ENCODE peak calls at places on chromosomes 4 and X, in ten cellular contexts. P is COLO829, Y is NAMALWA, B is NCI-H510A, T is fibroblast of the aortic adventitia, Q is left ventricle myocardium inferior, R is foreskin fibroblast, D is left cardiac atrium, M is putamen, H is MV-4-11. O is an unnamed sample.

GRCh38 chr4:48247142-48247877 is 22.3 kb downstream of the TEC start:
- DNase-seq in P (no peak), Y (no peak), B (no peak), T (peak), Q (no peak), R (no peak), D (no peak), M (no peak), H (peak), O (peak)

GRCh38 chr4:127251423-127251822 is 381.3 kb upstream of the INTU start:
- DNase-seq in P (peak), Y (no peak), B (no peak), T (peak), Q (no peak), R (peak), D (no peak), M (no peak), H (peak), O (no peak)

GRCh38 chrX:12790878-12791252 is 347 bp upstream of the PRPS2 start:
- DNase-seq in P (no peak), Y (no peak), B (peak), T (no peak), Q (no peak), R (no peak), D (no peak), M (no peak), H (no peak), O (no peak)

GRCh38 chr4:141890279-141890678 is 253.9 kb downstream of the IL15 start:
- DNase-seq in P (peak), Y (no peak), B (no peak), T (peak), Q (no peak), R (no peak), D (no peak), M (no peak), H (no peak), O (no peak)

GRCh38 chr4:141376769-141377168 is 156.1 kb downstream of the ZNF330 start:
- DNase-seq in P (no peak), Y (no peak), B (no peak), T (no peak), Q (no peak), R (no peak), D (no peak), M (no peak), H (no peak), O (no peak)

GRCh38 chrX:24444645-24445044 is 20.4 kb upstream of the PDK3 start:
- DNase-seq in P (no peak), Y (no peak), B (no peak), T (no peak), Q (no peak), R (no peak), D (no peak), M (no peak), H (no peak), O (no peak)

GRCh38 chrX:55119712-55120111 is 30.9 kb downstream of the PAGE2 start:
- DNase-seq in P (no peak), Y (no peak), B (no peak), T (peak), Q (no peak), R (no peak), D (no peak), M (no peak), H (no peak), O (peak)

GRCh38 chr4:153514001-153514526 is 47.9 kb downstream of the TMEM131L start:
- DNase-seq in P (no peak), Y (no peak), B (no peak), T (peak), Q (no peak), R (peak), D (no peak), M (no peak), H (no peak), O (peak)

GRCh38 chrX:13888284-13888683 is 71.4 kb upstream of the GPM6B start:
- DNase-seq in P (peak), Y (no peak), B (no peak), T (no peak), Q (no peak), R (no peak), D (no peak), M (peak), H (no peak), O (no peak)

GRCh38 chrX:138765061-138765460 is 53.5 kb upstream of the FGF13 start:
- DNase-seq in P (peak), Y (no peak), B (no peak), T (peak), Q (no peak), R (no peak), D (no peak), M (no peak), H (no peak), O (no peak)

GRCh38 chr4:22471999-22472434 is 43.8 kb downstream of the ADGRA3 start:
- DNase-seq in P (no peak), Y (no peak), B (no peak), T (no peak), Q (no peak), R (no peak), D (no peak), M (no peak), H (no peak), O (no peak)

GRCh38 chr4:8182858-8183725 is 16.0 kb upstream of the SH3TC1 start:
- DNase-seq in P (no peak), Y (no peak), B (no peak), T (peak), Q (peak), R (peak), D (peak), M (no peak), H (no peak), O (peak)

GRCh38 chrX:115408736-115409390 is 119.3 kb downstream of the LUZP4 start:
- DNase-seq in P (peak), Y (no peak), B (no peak), T (peak), Q (no peak), R (no peak), D (no peak), M (no peak), H (no peak), O (peak)

GRCh38 chr4:165190591-165191212 is 16.7 kb upstream of the KLHL2 start:
- DNase-seq in P (no peak), Y (no peak), B (no peak), T (peak), Q (no peak), R (no peak), D (no peak), M (no peak), H (no peak), O (no peak)